ENCODE peak calls at places on chromosomes 1 and 21, in ten cellular contexts. L is endothelial cell of umbilical vein, Y is heart right ventricle, M is Peyer's patch, U is mucosa of descending colon, H is OCI-LY7, J is mesendoderm, W is prostate gland, V is cardiac muscle cell, I is upper lobe of right lung. S is an unnamed sample. For H3K4me1, the result is how much of the 10 kb centered on the place peaks cover.

GRCh38 chr1:177517556-177517955 is 346.8 kb downstream of the BRINP2 start:
- DNase-seq in H (no peak), J (peak), L (peak), M (no peak), Y (no peak), W (no peak), U (no peak), V (peak), I (no peak), S (no peak)

GRCh38 chr1:246001142-246001812 is 505.8 kb downstream of the SMYD3 start:
- DNase-seq in Y (no peak), H (no peak), I (no peak), J (no peak), V (peak), W (no peak), U (no peak), M (no peak), L (no peak), S (no peak)

GRCh38 chr21:45723049-45723958 is 79.8 kb downstream of the PCBP3 start:
- DNase-seq in L (no peak), Y (no peak), H (no peak), M (no peak), I (no peak), W (no peak), J (no peak), V (no peak), U (no peak), S (no peak)

GRCh38 chr1:42179275-42179674 is 14.7 kb upstream of the GUCA2A start:
- DNase-seq in M (no peak), W (peak), J (no peak), Y (no peak), H (no peak), I (no peak), L (peak), V (peak), U (no peak), S (no peak)

GRCh38 chr1:6097824-6098223 is 52.1 kb downstream of the KCNAB2 start:
- DNase-seq in L (no peak), M (no peak), W (no peak), Y (no peak), H (no peak), I (peak), U (no peak), V (no peak), J (no peak), S (no peak)

GRCh38 chr1:185238447-185238846 is 78.6 kb downstream of the IVNS1ABP start:
- DNase-seq in L (no peak), W (no peak), M (no peak), Y (no peak), U (no peak), V (peak), H (peak), J (peak), I (no peak), S (no peak)

GRCh38 chr1:234486858-234487830 is 8.2 kb upstream of the TARBP1 start:
- DNase-seq in H (peak), W (peak), I (no peak), J (no peak), V (peak), M (no peak), L (peak), Y (peak), U (no peak), S (no peak)

GRCh38 chr1:116881879-116882520 is 27.7 kb upstream of the PTGFRN start:
- DNase-seq in U (peak), Y (peak), I (no peak), W (no peak), J (peak), M (peak), L (peak), V (peak), H (peak), S (no peak)

GRCh38 chr1:111649227-111649626 is 29.6 kb downstream of the RAP1A start:
- DNase-seq in Y (no peak), L (no peak), V (no peak), H (no peak), M (no peak), I (no peak), U (no peak), J (no peak), W (no peak), S (no peak)

GRCh38 chr1:84856871-84857270 is 36.1 kb downstream of the LPAR3 start:
- DNase-seq in J (no peak), H (no peak), W (no peak), Y (no peak), L (no peak), U (no peak), V (no peak), M (no peak), I (no peak), S (no peak)

GRCh38 chr1:111476761-111477309 is 3.1 kb downstream of the C1orf162 start:
- DNase-seq in H (peak), M (peak), L (no peak), I (no peak), W (no peak), Y (no peak), U (no peak), J (no peak), V (no peak), S (no peak)

GRCh38 chr1:10200620-10201019 is 9.8 kb upstream of the KIF1B start:
- DNase-seq in L (no peak), H (no peak), I (no peak), Y (no peak), W (no peak), M (no peak), V (no peak), U (no peak), J (no peak), S (no peak)

GRCh38 chr1:209368864-209369598 is 214.5 kb upstream of the CAMK1G start:
- DNase-seq in L (no peak), M (no peak), W (peak), H (no peak), Y (peak), I (no peak), J (no peak), V (peak), U (no peak), S (no peak)

GRCh38 chr1:246789454-246790339 is 65.5 kb downstream of the SCCPDH start:
- DNase-seq in I (no peak), V (no peak), Y (no peak), L (no peak), J (no peak), W (no peak), U (no peak), M (no peak), H (no peak), S (no peak)

GRCh38 chr1:246427611-246428010 is 79.5 kb downstream of the SMYD3 start:
- DNase-seq in U (no peak), J (no peak), I (no peak), M (no peak), H (no peak), L (no peak), V (no peak), W (no peak), Y (no peak), S (no peak)

GRCh38 chr1:5758000-5758858 is 234.0 kb downstream of the NPHP4 start:
- DNase-seq in Y (no peak), V (no peak), L (no peak), M (no peak), I (no peak), J (no peak), W (no peak), H (no peak), U (no peak), S (no peak)

GRCh38 chr21:19268634-19269138 is 865.1 kb upstream of the TMPRSS15 start:
- DNase-seq in Y (no peak), I (no peak), L (no peak), H (no peak), M (no peak), J (no peak), W (no peak), U (no peak), V (no peak), S (no peak)

GRCh38 chr1:43867946-43868740 is 65.5 kb upstream of the ARTN start:
- DNase-seq in M (no peak), U (no peak), J (no peak), L (no peak), V (peak), I (no peak), Y (no peak), W (no peak), H (no peak), S (no peak)

GRCh38 chr1:87149166-87150065 is 179.3 kb upstream of the LMO4 start:
- DNase-seq in W (no peak), L (no peak), V (peak), I (no peak), J (peak), H (no peak), Y (no peak), U (no peak), M (no peak), S (no peak)

GRCh38 chr1:28507247-28507645 is 1.4 kb downstream of the RCC1 start:
- DNase-seq in W (no peak), V (peak), M (no peak), H (peak), I (no peak), Y (no peak), L (no peak), J (no peak), U (no peak), S (no peak)

GRCh38 chr1:207803678-207804077 is 51.8 kb downstream of the CD46 start:
- DNase-seq in W (peak), H (no peak), V (no peak), J (no peak), Y (no peak), L (no peak), M (no peak), I (no peak), U (no peak), S (no peak)

GRCh38 chr1:205249651-205250050 is 21.9 kb downstream of the TMCC2 start:
- DNase-seq in W (no peak), V (no peak), L (no peak), U (no peak), M (no peak), I (no peak), Y (no peak), J (no peak), H (no peak), S (no peak)

GRCh38 chr1:205245096-205245495 is 17.4 kb downstream of the TMCC2 start:
- DNase-seq in H (no peak), V (no peak), J (no peak), W (no peak), L (no peak), U (no peak), M (peak), I (peak), Y (no peak), S (no peak)

GRCh38 chr1:205248793-205249601 is 21.3 kb downstream of the TMCC2 start:
- DNase-seq in H (no peak), Y (peak), W (peak), I (peak), M (peak), J (no peak), U (peak), V (peak), L (peak), S (peak)

GRCh38 chr1:205246426-205247119 is 18.8 kb downstream of the TMCC2 start:
- DNase-seq in M (no peak), I (peak), J (no peak), H (no peak), V (no peak), U (no peak), W (no peak), L (no peak), Y (no peak), S (no peak)

GRCh38 chr1:205247130-205247921 is 19.6 kb downstream of the TMCC2 start:
- DNase-seq in H (no peak), W (no peak), J (peak), I (peak), L (no peak), Y (peak), V (peak), M (no peak), U (no peak), S (no peak)
- H3K4me1 ChIP-seq in H (under half), W (under half), J (under half), I (under half), L (under half), Y (under half), V (under half), M (under half), U (under half), S (under half)

GRCh38 chr1:198773030-198773429 is 134.2 kb downstream of the PTPRC start:
- DNase-seq in I (no peak), W (no peak), H (no peak), V (no peak), Y (no peak), L (no peak), J (no peak), M (no peak), U (no peak), S (no peak)

GRCh38 chr1:198771562-198772153 is 132.8 kb downstream of the PTPRC start:
- DNase-seq in W (no peak), H (peak), I (no peak), J (peak), L (peak), U (no peak), M (no peak), Y (no peak), V (peak), S (no peak)

GRCh38 chr1:198774418-198774817 is 135.6 kb downstream of the PTPRC start:
- DNase-seq in W (no peak), M (no peak), U (no peak), I (no peak), H (no peak), J (no peak), L (no peak), Y (no peak), V (no peak), S (no peak)

GRCh38 chr1:198775606-198776005 is 136.8 kb downstream of the PTPRC start:
- DNase-seq in U (no peak), Y (no peak), W (no peak), L (no peak), V (peak), I (peak), J (peak), H (no peak), M (no peak), S (no peak)

GRCh38 chr1:198772626-198773025 is 133.8 kb downstream of the PTPRC start:
- DNase-seq in H (no peak), L (no peak), I (no peak), M (no peak), U (no peak), W (no peak), Y (no peak), V (peak), J (no peak), S (no peak)
- H3K4me1 ChIP-seq in H (under half), L (under half), I (under half), M (under half), U (under half), W (under half), Y (under half), V (under half), J (under half), S (under half)

GRCh38 chr1:178796013-178796412 is 71.0 kb downstream of the RALGPS2 start:
- DNase-seq in U (no peak), M (no peak), I (no peak), Y (no peak), J (no peak), L (no peak), W (no peak), H (peak), V (no peak), S (no peak)

GRCh38 chr1:178797590-178797989 is 72.5 kb downstream of the RALGPS2 start:
- DNase-seq in M (no peak), V (no peak), J (no peak), W (no peak), Y (no peak), I (no peak), L (no peak), U (no peak), H (no peak), S (no peak)

GRCh38 chr1:178798232-178798861 is 72.5 kb downstream of the ANGPTL1 start:
- DNase-seq in U (no peak), I (no peak), H (no peak), M (no peak), J (no peak), V (no peak), Y (no peak), L (no peak), W (no peak), S (no peak)

DNA sequence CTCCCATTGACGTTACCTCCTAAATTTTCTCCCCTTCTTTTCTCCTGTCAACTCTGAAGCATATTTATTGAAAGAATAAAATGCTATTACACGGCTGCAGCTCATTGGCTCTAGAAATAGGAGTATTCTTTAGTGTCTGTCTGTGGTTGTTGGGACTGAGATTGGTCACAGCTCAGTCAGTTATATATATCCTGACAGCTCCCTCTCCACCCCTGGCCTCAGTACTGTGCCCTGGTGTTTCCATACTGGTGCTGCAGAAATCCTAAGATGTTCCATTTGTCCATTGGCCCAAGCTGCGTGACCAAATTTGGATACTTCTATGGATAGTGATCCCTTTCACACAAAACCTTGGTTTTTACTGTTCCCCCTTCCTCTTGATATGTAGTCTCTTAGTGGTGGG is 67.3 kb downstream of the RALGPS2 start:
- DNase-seq in M (no peak), V (no peak), L (no peak), I (no peak), Y (no peak), U (no peak), H (no peak), W (no peak), J (no peak), S (no peak)
- H3K4me1 ChIP-seq in M (under half), V (under half), L (under half), I (under half), Y (under half), U (under half), H (under half), W (under half), J (under half), S (under half)

GRCh38 chr21:37412603-37413360 is 46.2 kb downstream of the DYRK1A start:
- DNase-seq in V (peak), U (no peak), W (no peak), J (peak), H (no peak), L (no peak), I (no peak), M (no peak), Y (no peak), S (no peak)
- H3K4me1 ChIP-seq in V (under half), U (under half), W (under half), J (under half), H (under half), L (under half), I (under half), M (under half), Y (half or more), S (half or more)

DNA sequence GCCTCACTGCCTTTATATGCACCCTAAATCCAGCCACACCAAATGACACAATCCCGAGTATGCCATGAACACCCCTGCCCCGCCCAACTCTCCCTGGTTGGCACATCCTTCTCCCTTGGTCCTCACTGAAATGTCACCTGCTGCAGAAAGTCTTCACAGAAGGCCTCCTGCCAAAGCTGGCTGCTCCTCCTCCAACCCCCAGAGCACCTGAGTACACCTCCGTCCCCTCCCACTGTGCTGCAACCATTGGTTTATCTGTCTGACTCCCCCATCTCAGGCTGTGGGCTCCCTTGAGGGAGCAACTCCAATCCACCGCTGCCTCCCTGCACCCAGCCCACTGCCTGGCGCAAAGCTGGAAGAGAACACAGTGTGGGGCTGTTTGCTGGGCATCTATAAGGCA is 16.3 kb downstream of the STK40 start:
- DNase-seq in W (no peak), Y (no peak), I (no peak), H (no peak), V (no peak), U (no peak), L (no peak), J (no peak), M (no peak), S (no peak)
- H3K4me1 ChIP-seq in W (under half), Y (half or more), I (half or more), H (half or more), V (under half), U (under half), L (under half), J (under half), M (under half), S (under half)

GRCh38 chr1:26711777-26712176 is 16.0 kb downstream of the ARID1A start:
- DNase-seq in M (no peak), Y (no peak), W (no peak), I (no peak), H (no peak), U (no peak), V (no peak), J (no peak), L (no peak), S (no peak)

GRCh38 chr1:26706315-26706714 is 10.5 kb downstream of the ARID1A start:
- DNase-seq in W (no peak), J (no peak), I (no peak), V (no peak), M (peak), H (peak), Y (no peak), L (no peak), U (no peak), S (no peak)

GRCh38 chr1:26705788-26706237 is 10.0 kb downstream of the ARID1A start:
- DNase-seq in U (no peak), I (no peak), W (peak), J (no peak), M (no peak), L (peak), H (peak), V (peak), Y (no peak), S (no peak)

GRCh38 chr1:26710811-26711210 is 15.0 kb downstream of the ARID1A start:
- DNase-seq in V (no peak), Y (no peak), I (no peak), J (no peak), L (no peak), M (no peak), H (no peak), U (no peak), W (no peak), S (no peak)
- H3K4me1 ChIP-seq in V (under half), Y (half or more), I (half or more), J (under half), L (under half), M (under half), H (under half), U (under half), W (under half), S (half or more)

GRCh38 chr1:8457771-8458409 is 140.0 kb downstream of the SLC45A1 start:
- DNase-seq in H (peak), J (no peak), Y (no peak), I (no peak), L (no peak), V (no peak), U (no peak), M (no peak), W (no peak), S (no peak)

GRCh38 chr1:8461341-8462110 is 143.6 kb downstream of the SLC45A1 start:
- DNase-seq in W (no peak), I (no peak), V (no peak), U (no peak), L (no peak), J (no peak), H (peak), M (no peak), Y (no peak), S (no peak)

GRCh38 chr1:8458607-8459006 is 140.7 kb downstream of the SLC45A1 start:
- DNase-seq in I (no peak), W (no peak), M (no peak), J (no peak), V (no peak), U (no peak), H (peak), Y (no peak), L (no peak), S (no peak)

GRCh38 chr1:8460784-8461183 is 142.9 kb downstream of the SLC45A1 start:
- DNase-seq in J (peak), U (no peak), Y (no peak), I (no peak), V (no peak), L (no peak), H (no peak), W (no peak), M (no peak), S (no peak)

GRCh38 chr1:8460132-8460544 is 142.2 kb downstream of the SLC45A1 start:
- DNase-seq in H (no peak), L (no peak), W (no peak), J (peak), U (no peak), Y (no peak), M (no peak), I (no peak), V (no peak), S (no peak)
- H3K4me1 ChIP-seq in H (half or more), L (half or more), W (under half), J (under half), U (under half), Y (half or more), M (under half), I (half or more), V (under half), S (half or more)

GRCh38 chr21:33917421-33917820 is 1.8 kb upstream of the ATP5PO start:
- DNase-seq in I (no peak), M (no peak), H (no peak), U (no peak), V (no peak), J (no peak), L (no peak), Y (no peak), W (no peak), S (no peak)
- H3K4me1 ChIP-seq in I (under half), M (under half), H (under half), U (under half), V (under half), J (under half), L (under half), Y (under half), W (under half), S (under half)

S was measured in thoracic aorta.